ENCODE peak calls at places on chromosomes 3 and 15, in four cellular contexts. V is A549; T is activated CD8-positive, alpha-beta T cell treated with anti-CD3 and anti-CD28 coated beads for 36 hours; Q is H9. X is an unnamed sample.

GRCh38 chr15:100098705-100099104 is 243.1 kb downstream of the ADAMTS17 start:
- DNase-seq in T (no peak), V (no peak), Q (no peak), X (no peak)

GRCh38 chr3:116614795-116615362 is 94.7 kb upstream of the TUSC7 start:
- DNase-seq in Q (no peak), V (no peak), T (no peak), X (no peak)

GRCh38 chr15:42911058-42911592 is 9.5 kb downstream of the TTBK2 start:
- DNase-seq in Q (no peak), T (no peak), V (no peak), X (no peak)

GRCh38 chr3:195176776-195177175 is 94.2 kb downstream of the XXYLT1 start:
- DNase-seq in T (no peak), Q (no peak), V (no peak), X (no peak)

GRCh38 chr3:127542441-127542952 is 48.0 kb downstream of the TPRA1 start:
- DNase-seq in Q (no peak), T (no peak), V (no peak), X (no peak)

GRCh38 chr3:60917136-60917535 is 334.1 kb downstream of the FHIT start:
- DNase-seq in V (no peak), T (no peak), Q (no peak), X (no peak)

GRCh38 chr3:53544357-53544756 is 49.9 kb downstream of the CACNA1D start:
- DNase-seq in T (no peak), Q (no peak), V (no peak), X (no peak)

GRCh38 chr3:13950042-13950441 is 70.2 kb upstream of the WNT7A start:
- DNase-seq in T (no peak), Q (no peak), V (no peak), X (no peak)

GRCh38 chr3:149401215-149401925 is 23.9 kb upstream of the TM4SF1 start:
- DNase-seq in V (peak), T (no peak), Q (no peak), X (no peak)

GRCh38 chr15:85444329-85444605 is 63.9 kb downstream of the AKAP13 start:
- DNase-seq in T (no peak), Q (no peak), V (no peak), X (no peak)

GRCh38 chr15:78208887-78209645 is 25.3 kb downstream of the ACSBG1 start:
- DNase-seq in V (no peak), T (no peak), Q (peak), X (no peak)

GRCh38 chr3:63354160-63354559 is 76.1 kb downstream of the SYNPR start:
- DNase-seq in T (no peak), V (no peak), Q (no peak), X (no peak)

GRCh38 chr15:100880139-100880896 is 687 bp downstream of the ALDH1A3 start:
- DNase-seq in Q (peak), T (no peak), V (no peak), X (no peak)

GRCh38 chr15:41607033-41607432 is 48.0 kb downstream of the TYRO3 start:
- DNase-seq in Q (no peak), T (no peak), V (no peak), X (peak)

GRCh38 chr3:45942051-45942825 is 1.0 kb upstream of the CXCR6 start:
- DNase-seq in T (no peak), Q (no peak), V (no peak), X (no peak)

GRCh38 chr3:69462022-69462825 is 76.3 kb upstream of the FRMD4B start:
- DNase-seq in T (no peak), V (no peak), Q (no peak), X (no peak)

GRCh38 chr15:63046927-63047760 is 4.6 kb downstream of the TPM1 start:
- DNase-seq in V (peak), Q (no peak), T (no peak), X (no peak)

GRCh38 chr15:96087180-96087886 is 243.2 kb upstream of the NR2F2 start:
- DNase-seq in Q (peak), T (no peak), V (no peak), X (no peak)

GRCh38 chr3:155890671-155891190 is 20.3 kb downstream of the GMPS start:
- DNase-seq in V (peak), Q (no peak), T (no peak), X (peak)

GRCh38 chr15:63968122-63968524 is 78.2 kb downstream of the DAPK2 start:
- DNase-seq in Q (peak), V (no peak), T (no peak), X (no peak)

GRCh38 chr15:77608774-77609173 is 23.9 kb downstream of the LINGO1 start:
- DNase-seq in Q (no peak), V (peak), T (no peak), X (no peak)

GRCh38 chr3:58529516-58530353 is 7.3 kb downstream of the ACOX2 start:
- DNase-seq in V (peak), T (peak), Q (peak), X (no peak)